ENCODE peak calls at places on chromosomes 6 and 20, in five cellular contexts. Q is ovary, M is fibroblast of pulmonary artery, X is Peyer's patch, G is colonic mucosa. T is an unnamed sample.

GRCh38 chr6:51166914-51167313 is 348.2 kb downstream of the TFAP2B start:
- DNase-seq in Q (no peak), M (no peak), X (no peak), G (no peak), T (no peak)

GRCh38 chr6:64732888-64733287 is 974.1 kb downstream of the EYS start:
- DNase-seq in Q (no peak), M (peak; percentile 72), X (no peak), G (no peak), T (no peak)

GRCh38 chr6:72941751-72942150 is 283.5 kb downstream of the KHDC1L start:
- DNase-seq in Q (no peak), M (no peak), X (no peak), G (no peak), T (no peak)

GRCh38 chr6:14682821-14683220 is 563.0 kb upstream of the JARID2 start:
- DNase-seq in Q (no peak), M (peak; percentile 64), X (no peak), G (no peak), T (peak; percentile 66)

GRCh38 chr6:136158398-136158797 is 91.7 kb downstream of the MTFR2 start:
- DNase-seq in Q (peak; percentile 78), M (peak; percentile 74), X (no peak), G (no peak), T (peak; percentile 15)

GRCh38 chr20:35359335-35359997 is 52.3 kb downstream of the UQCC1 start:
- DNase-seq in Q (no peak), M (no peak), X (no peak), G (no peak), T (no peak)

GRCh38 chr20:5364136-5364821 is 47.5 kb upstream of the PROKR2 start:
- DNase-seq in Q (no peak), M (no peak), X (no peak), G (no peak), T (no peak)

GRCh38 chr6:137640086-137640485 is 145.9 kb upstream of the OLIG3 start:
- DNase-seq in Q (no peak), M (no peak), X (no peak), G (no peak), T (no peak)

GRCh38 chr6:37558158-37558557 is 58.5 kb upstream of the CCDC167 start:
- DNase-seq in Q (no peak), M (no peak), X (no peak), G (no peak), T (no peak)

GRCh38 chr20:25320035-25320800 is 70.4 kb downstream of the ABHD12 start:
- DNase-seq in Q (peak; percentile 8), M (no peak), X (no peak), G (peak; percentile 15), T (no peak)

GRCh38 chr6:9581155-9581554 is 833.7 kb downstream of the TFAP2A start:
- DNase-seq in Q (no peak), M (no peak), X (no peak), G (no peak), T (no peak)

GRCh38 chr6:26389349-26389799 is 6.5 kb downstream of the BTN2A2 start:
- DNase-seq in Q (no peak), M (peak; percentile 53), X (no peak), G (no peak), T (no peak)

GRCh38 chr6:142846883-142847287 is 98.1 kb downstream of the HIVEP2 start:
- DNase-seq in Q (no peak), M (peak; percentile 87), X (no peak), G (no peak), T (peak; percentile 91)

GRCh38 chr6:102581378-102582124 is 1188.0 kb downstream of the GRIK2 start:
- DNase-seq in Q (no peak), M (no peak), X (peak; percentile 36), G (no peak), T (no peak)

GRCh38 chr6:257031-257725 is 35.1 kb upstream of the DUSP22 start:
- DNase-seq in Q (no peak), M (peak; percentile 31), X (no peak), G (no peak), T (peak; percentile 46)

DNA sequence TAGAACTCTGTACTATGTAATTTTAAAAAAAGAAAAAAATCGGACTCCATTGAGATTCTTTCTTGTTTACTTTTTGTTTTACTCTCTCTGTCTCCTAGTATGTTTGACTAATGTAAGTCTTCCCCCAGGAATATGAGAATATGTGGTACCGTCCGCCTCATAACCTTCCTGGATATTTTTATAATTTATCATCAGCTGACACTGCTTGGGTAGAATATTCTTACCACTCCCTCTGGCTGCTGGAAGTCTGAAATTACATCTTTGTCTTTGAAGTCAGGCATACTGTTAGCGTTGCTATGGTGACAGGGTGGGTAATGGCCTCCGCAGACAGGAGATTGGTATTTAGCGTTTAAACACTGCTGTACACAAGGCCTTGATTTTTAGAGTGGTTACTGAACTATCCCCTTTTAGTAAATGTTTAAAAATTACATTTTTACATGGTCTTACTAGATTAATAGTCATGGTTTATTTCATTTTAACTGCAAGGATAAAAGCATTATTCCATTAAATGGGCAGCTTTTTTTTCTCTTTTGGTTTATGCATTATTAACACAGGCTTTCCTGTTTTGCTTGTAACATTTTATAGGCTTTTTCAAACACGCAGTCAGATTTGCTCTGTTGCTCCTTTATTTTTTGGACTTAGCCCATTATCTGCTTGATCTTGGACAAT is 176.4 kb downstream of the ARID1B start:
- DNase-seq in Q (peak; percentile 47), M (peak; percentile 95), X (no peak), G (no peak), T (peak; percentile 97)
- H3K4me3 ChIP-seq in Q (no peak overlapping the region), M (no peak overlapping the region), X (no peak overlapping the region), G (no peak overlapping the region), T (no peak overlapping the region)

GRCh38 chr20:47571426-47571825 is 69.7 kb downstream of the NCOA3 start:
- DNase-seq in Q (no peak), M (no peak), X (no peak), G (no peak), T (no peak)
- H3K4me3 ChIP-seq in Q (no peak overlapping the region), M (no peak overlapping the region), X (no peak overlapping the region), G (no peak overlapping the region), T (no peak overlapping the region)

GRCh38 chr6:31272856-31273626 is 1.1 kb upstream of the HLA-C start:
- DNase-seq in Q (no peak), M (no peak), X (no peak), G (no peak), T (no peak)
- H3K4me3 ChIP-seq in Q (no peak overlapping the region), M (no peak overlapping the region), X (peak overlapping the region; percentile 48), G (no peak overlapping the region), T (no peak overlapping the region)

GRCh38 chr6:36309900-36310299 is 26.8 kb downstream of the BNIP5 start:
- DNase-seq in Q (no peak), M (no peak), X (no peak), G (no peak), T (no peak)

GRCh38 chr6:36315921-36316320 is 20.8 kb downstream of the BNIP5 start:
- DNase-seq in Q (no peak), M (no peak), X (peak; percentile 34), G (peak; percentile 56), T (no peak)

GRCh38 chr6:36313628-36313895 is 23.1 kb downstream of the BNIP5 start:
- DNase-seq in Q (no peak), M (no peak), X (no peak), G (no peak), T (no peak)

GRCh38 chr6:36314221-36315014 is 22.3 kb downstream of the BNIP5 start:
- DNase-seq in Q (no peak), M (no peak), X (peak; percentile 21), G (no peak), T (no peak)

DNA sequence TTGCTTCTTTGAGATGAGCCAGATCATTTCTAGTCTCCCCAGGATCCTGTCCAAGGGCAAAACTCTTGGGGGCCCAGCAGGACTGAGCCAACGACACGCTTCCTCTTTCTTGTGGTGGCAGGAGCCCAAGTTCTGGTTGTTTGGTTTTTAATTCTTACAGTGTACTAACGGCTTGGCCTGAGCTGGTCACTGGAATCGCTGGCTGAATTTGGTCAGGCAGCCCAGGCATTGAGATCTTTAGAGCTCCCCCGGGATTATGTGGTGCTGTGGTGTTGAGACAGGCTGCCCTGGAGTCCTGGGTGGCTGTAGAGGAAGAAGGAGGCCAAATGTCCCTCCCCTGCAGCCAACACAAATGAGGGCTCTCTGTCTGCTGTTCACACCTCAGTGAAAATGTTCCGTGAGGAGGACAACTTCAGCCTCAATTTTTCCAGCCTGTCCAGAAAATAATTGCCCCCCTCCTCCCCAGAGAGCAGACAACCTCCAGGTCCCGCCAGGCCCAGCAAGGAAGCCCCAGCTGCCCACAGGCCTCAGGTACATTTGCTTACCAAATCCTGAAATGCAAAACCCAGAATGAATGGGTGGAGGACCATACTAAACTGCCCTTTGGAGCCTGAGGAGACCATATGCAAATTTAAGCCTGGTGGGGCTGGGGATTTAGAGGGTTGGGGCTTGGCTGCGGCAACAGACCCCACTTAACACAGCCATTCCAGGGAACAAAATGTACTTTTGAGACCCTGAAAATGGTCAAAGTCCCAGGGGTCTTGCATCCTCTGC is 23.6 kb downstream of the BNIP5 start:
- DNase-seq in Q (no peak), M (no peak), X (peak; percentile 31), G (no peak), T (no peak)
- H3K4me3 ChIP-seq in Q (no peak overlapping the region), M (no peak overlapping the region), X (no peak overlapping the region), G (no peak overlapping the region), T (no peak overlapping the region)

T was measured in astrocyte of the spinal cord.